ENCODE peak calls at places on chromosome 14, in four cellular contexts. S is MM.1S, N is pancreas, T is AG10803. K is an unnamed sample.
A peak's percentile ranks its signal among the peaks of the same experiment; 100 is the strongest.

GRCh38 chr14:73741386-73741875 is 27.2 kb upstream of the PNMA1 start:
- DNase-seq in T (no peak), N (no peak), S (no peak), K (peak; percentile 69)

GRCh38 chr14:75141967-75142366 is 15.1 kb upstream of the NEK9 start:
- DNase-seq in T (peak; percentile 53), S (no peak), N (no peak), K (peak; percentile 37)

GRCh38 chr14:68104518-68104917 is 284.9 kb downstream of the RAD51B start:
- DNase-seq in N (no peak), S (no peak), T (peak; percentile 75), K (no peak)

GRCh38 chr14:72643317-72643801 is 250.5 kb downstream of the DPF3 start:
- DNase-seq in S (no peak), N (no peak), T (peak; percentile 96), K (no peak)

GRCh38 chr14:33343016-33343415 is 404.3 kb downstream of the NPAS3 start:
- DNase-seq in T (peak; percentile 13), N (no peak), S (no peak), K (no peak)

GRCh38 chr14:22753586-22753985 is 12.9 kb upstream of the OXA1L start:
- DNase-seq in S (peak; percentile 18), N (no peak), T (no peak), K (peak; percentile 39)

GRCh38 chr14:83992857-83993256 is 1537.1 kb upstream of the FLRT2 start:
- DNase-seq in S (no peak), N (no peak), T (no peak), K (no peak)

GRCh38 chr14:105141486-105142281 is 26.9 kb downstream of the JAG2 start:
- DNase-seq in S (no peak), N (no peak), T (no peak), K (no peak)

GRCh38 chr14:73426877-73427276 is 31.5 kb downstream of the NUMB start:
- DNase-seq in S (no peak), N (no peak), T (peak; percentile 6), K (peak; percentile 14)

GRCh38 chr14:86723254-86723624 is 1193.3 kb downstream of the FLRT2 start:
- DNase-seq in S (no peak), T (no peak), N (no peak), K (no peak)

GRCh38 chr14:78010688-78011087 is 159.5 kb upstream of the NRXN3 start:
- DNase-seq in T (no peak), S (no peak), N (no peak), K (no peak)

GRCh38 chr14:85336817-85337216 is 193.1 kb upstream of the FLRT2 start:
- DNase-seq in N (no peak), S (no peak), T (peak; percentile 11), K (no peak)

GRCh38 chr14:52960627-52961026 is 9.8 kb upstream of the FERMT2 start:
- DNase-seq in N (no peak), T (no peak), S (peak; percentile 19), K (peak; percentile 47)

GRCh38 chr14:54175298-54175942 is 218.8 kb upstream of the BMP4 start:
- DNase-seq in N (peak; percentile 73), T (peak; percentile 62), S (peak; percentile 42), K (peak; percentile 71)

GRCh38 chr14:59370158-59370557 is 95.0 kb downstream of the GPR135 start:
- DNase-seq in T (no peak), N (no peak), S (no peak), K (no peak)

GRCh38 chr14:37848985-37849605 is 253.7 kb downstream of the TTC6 start:
- DNase-seq in S (no peak), T (no peak), N (no peak), K (no peak)

GRCh38 chr14:73760598-73761586 is 46.7 kb upstream of the PNMA1 start:
- DNase-seq in T (no peak), N (no peak), S (peak; percentile 49), K (peak; percentile 35)

GRCh38 chr14:73249108-73249507 is 11.8 kb downstream of the PAPLN start:
- DNase-seq in S (no peak), N (no peak), T (no peak), K (no peak)

GRCh38 chr14:104385189-104386135 is 194.1 kb upstream of the C14orf180 start:
- DNase-seq in N (no peak), S (no peak), T (no peak), K (no peak)

GRCh38 chr14:91333640-91334039 is 84.0 kb downstream of the CCDC88C start:
- DNase-seq in T (no peak), N (no peak), S (peak; percentile 76), K (peak; percentile 86)

GRCh38 chr14:58072288-58073071 is 79.5 kb downstream of the ARMH4 start:
- DNase-seq in S (peak; percentile 48), N (peak; percentile 60), T (peak; percentile 72), K (peak; percentile 78)

GRCh38 chr14:63542231-63542999 is 762 bp downstream of the PPP2R5E start:
- DNase-seq in N (peak; percentile 31), S (no peak), T (peak; percentile 5), K (no peak)

GRCh38 chr14:90807060-90807459 is 9.2 kb downstream of the TTC7B start:
- DNase-seq in S (no peak), N (no peak), T (no peak), K (no peak)

GRCh38 chr14:77848031-77848430 is 48.1 kb downstream of the ADCK1 start:
- DNase-seq in N (no peak), S (no peak), T (peak; percentile 83), K (no peak)

GRCh38 chr14:71553779-71554178 is 378.4 kb upstream of the RGS6 start:
- DNase-seq in N (no peak), S (no peak), T (no peak), K (no peak)

GRCh38 chr14:93903342-93904184 is 23.6 kb upstream of the FAM181A start:
- DNase-seq in T (no peak), N (no peak), S (no peak), K (no peak)
- TF ChIP-seq CTCF in T (peak; percentile 30), N (no peak), S (peak; percentile 13), K (peak; percentile 17)

DNA sequence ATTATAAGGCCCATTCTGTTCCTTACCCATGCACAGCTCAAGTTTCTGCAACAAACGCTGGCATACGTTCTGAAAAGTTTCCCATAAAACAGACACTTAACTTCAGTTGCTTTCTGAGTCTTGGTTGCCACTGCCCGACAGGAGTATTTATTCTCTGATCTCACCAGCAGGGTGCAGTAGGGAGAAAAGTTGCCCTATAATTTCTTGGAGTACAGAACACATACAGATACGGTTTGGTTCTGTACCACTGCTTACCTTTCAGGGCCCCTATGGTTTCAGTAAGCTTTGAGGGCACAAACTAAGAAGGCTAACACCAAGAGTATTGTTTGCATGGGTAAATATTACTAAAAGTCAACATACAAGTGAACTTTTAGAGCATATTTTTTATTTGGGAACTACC is 77.9 kb downstream of the SPATA7 start:
- DNase-seq in S (no peak), T (no peak), N (no peak), K (peak; percentile 32)
- TF ChIP-seq CTCF in S (peak; percentile 33), T (peak; percentile 39), N (no peak), K (peak; percentile 42)

DNA sequence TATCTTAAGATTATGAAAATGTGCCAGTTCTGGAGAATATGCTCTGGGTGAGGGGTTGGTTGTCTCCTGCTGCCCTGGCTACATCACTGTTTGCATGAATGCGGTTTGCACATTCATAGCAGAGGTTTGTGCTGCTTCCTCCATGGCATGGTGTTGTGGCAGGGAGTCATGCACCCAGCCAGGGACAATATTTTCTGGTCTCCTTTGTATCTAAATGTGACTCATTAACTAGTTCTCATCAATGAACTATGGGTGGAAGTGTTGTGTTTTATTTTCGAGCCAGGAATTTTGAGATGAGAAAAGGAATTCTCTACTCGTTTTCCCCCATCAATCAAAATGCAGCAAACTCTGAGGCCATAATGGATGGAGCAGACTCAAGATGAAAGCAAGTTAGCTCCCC is 527.3 kb downstream of the SNAPC1 start:
- DNase-seq in T (peak; percentile 54), N (no peak), S (no peak), K (no peak)
- TF ChIP-seq CTCF in T (no peak), N (no peak), S (no peak), K (no peak)

GRCh38 chr14:99538275-99538674 is 57.1 kb downstream of the CCNK start:
- DNase-seq in T (no peak), S (no peak), N (no peak), K (no peak)
- TF ChIP-seq CTCF in T (no peak), S (no peak), N (no peak), K (no peak)

GRCh38 chr14:65170768-65171251 is 68.5 kb upstream of the MAX start:
- DNase-seq in N (no peak), T (peak; percentile 77), S (no peak), K (peak; percentile 73)
- TF ChIP-seq CTCF in N (no peak), T (peak; percentile 55), S (no peak), K (peak; percentile 23)

DNA sequence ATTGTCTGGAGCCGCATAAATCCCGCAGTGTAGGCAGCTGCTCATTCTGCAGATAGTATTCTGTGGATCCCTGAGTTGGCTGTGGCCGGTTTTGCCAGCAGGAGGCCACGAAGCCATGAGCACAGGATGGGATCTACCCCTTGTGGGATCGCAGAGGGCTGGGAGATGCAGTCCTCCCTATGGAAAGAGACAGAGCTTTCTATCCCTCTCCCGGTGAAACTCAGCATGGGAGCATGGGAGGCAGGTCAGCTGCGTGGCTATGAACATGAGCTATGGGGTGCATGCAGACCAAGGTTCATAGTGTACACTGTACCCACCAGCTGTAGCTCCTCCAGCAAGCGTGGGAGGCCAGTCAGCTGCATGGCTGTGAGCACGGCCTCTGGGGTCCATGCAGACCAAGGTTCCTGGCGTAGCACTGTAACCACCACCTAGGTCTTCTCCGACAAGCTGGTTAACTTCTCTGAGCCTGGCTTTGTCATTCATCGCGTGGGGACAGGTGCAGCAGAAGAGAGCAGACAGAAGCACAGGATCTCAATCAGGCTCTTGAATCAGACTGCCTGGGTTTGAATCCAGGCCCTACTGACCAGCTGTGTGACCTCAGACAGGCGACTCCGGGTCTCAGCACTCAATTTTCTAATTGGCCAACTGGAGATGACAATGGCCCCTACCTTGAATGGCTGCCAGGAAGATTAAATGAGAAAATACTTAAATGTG is 5.9 kb downstream of the BDKRB1 start:
- DNase-seq in N (peak; percentile 56), S (no peak), T (no peak), K (no peak)
- TF ChIP-seq CTCF in N (no peak), S (no peak), T (no peak), K (no peak)

DNA sequence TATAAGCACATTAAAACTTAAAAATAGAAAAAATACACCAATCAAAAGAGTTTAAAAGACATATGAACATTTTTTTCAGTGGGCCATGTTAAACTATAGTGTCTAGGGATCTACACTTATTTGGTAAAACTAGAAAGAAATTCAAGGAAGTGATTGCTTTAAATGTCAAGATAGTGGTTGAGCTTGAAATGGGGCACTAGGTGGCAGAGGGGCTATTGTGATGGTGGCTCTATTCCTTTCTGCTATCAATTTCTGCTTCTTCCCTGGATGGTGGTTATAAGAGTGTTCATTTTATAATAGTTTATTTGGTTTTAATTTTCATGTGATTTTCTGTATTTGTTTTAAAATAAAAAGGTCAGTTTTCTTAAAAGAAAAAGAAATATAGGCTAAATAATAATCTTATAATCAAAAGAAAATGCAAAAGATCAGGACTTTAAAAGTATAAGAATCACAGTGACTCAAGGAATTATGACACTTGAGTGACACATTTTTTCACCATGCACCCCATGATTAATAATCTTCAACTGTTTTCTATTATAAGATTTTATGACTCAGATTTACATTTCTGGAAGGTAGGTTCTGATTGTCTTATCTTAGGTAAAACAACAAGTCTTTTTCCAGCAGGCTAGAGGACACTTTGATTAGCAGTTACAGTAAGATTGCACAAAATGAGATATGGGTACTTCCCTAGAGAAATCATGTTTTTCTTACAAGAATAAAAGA is 137.5 kb downstream of the FSCB start:
- DNase-seq in T (no peak), N (no peak), S (no peak), K (no peak)
- TF ChIP-seq CTCF in T (no peak), N (no peak), S (no peak), K (no peak)